ENCODE peak calls at places on chromosomes 3 and 15, in eight cellular contexts. P is GM12878; B is DMS153; Q is GM13976; T is stimulated activated CD4-positive, alpha-beta T cell treated with anti-CD3 and anti-CD28 coated beads, TNF-alpha, amount 100 ng/mL, for 1 hour; G is GM12891; K is neuronal stem cell; E is activated T-helper 1 cell treated with anti-CD3 and anti-CD28 coated beads, Interleukin-2, amount 50 U/mL, for 16 hours. H is an unnamed sample.

GRCh38 chr3:15634671-15635661 is 33.4 kb downstream of the BTD start:
- DNase-seq in Q (no peak), T (no peak), K (no peak), B (no peak), G (no peak), P (no peak), E (no peak), H (no peak)

GRCh38 chr3:167241048-167241845 is 138.8 kb downstream of the ZBBX start:
- DNase-seq in B (no peak), Q (no peak), G (no peak), T (no peak), P (no peak), E (no peak), K (no peak), H (no peak)

GRCh38 chr15:35379972-35380371 is 166.0 kb downstream of the DPH6 start:
- DNase-seq in E (no peak), Q (no peak), G (no peak), B (no peak), K (no peak), T (no peak), P (no peak), H (no peak)

GRCh38 chr3:12195231-12195630 is 36.5 kb upstream of the TIMP4 start:
- DNase-seq in P (no peak), K (no peak), E (no peak), Q (no peak), T (no peak), G (no peak), B (no peak), H (no peak)

GRCh38 chr3:141644931-141645330 is 93.2 kb upstream of the RNF7 start:
- DNase-seq in B (no peak), P (no peak), E (peak), K (peak), T (peak), G (no peak), Q (peak), H (no peak)

GRCh38 chr3:153158961-153159735 is 2.9 kb upstream of the RAP2B start:
- DNase-seq in K (no peak), Q (no peak), E (no peak), T (no peak), P (no peak), B (no peak), G (no peak), H (no peak)

GRCh38 chr3:5195605-5196004 is 8.1 kb downstream of the EDEM1 start:
- DNase-seq in K (no peak), G (no peak), B (no peak), T (no peak), P (no peak), Q (no peak), E (no peak), H (no peak)

GRCh38 chr3:107206141-107206540 is 171.1 kb upstream of the CCDC54 start:
- DNase-seq in P (no peak), Q (peak), K (peak), E (no peak), T (no peak), G (peak), B (no peak), H (peak)

GRCh38 chr3:164791263-164791662 is 287.0 kb downstream of the SI start:
- DNase-seq in G (no peak), K (no peak), Q (no peak), P (no peak), E (no peak), T (no peak), B (peak), H (no peak)

GRCh38 chr3:55481067-55481917 is 5.8 kb downstream of the WNT5A start:
- DNase-seq in G (no peak), P (no peak), E (no peak), Q (no peak), K (peak), T (no peak), B (no peak), H (no peak)

GRCh38 chr3:157271283-157271882 is 111.4 kb upstream of the CCNL1 start:
- DNase-seq in B (no peak), G (no peak), K (no peak), Q (no peak), T (no peak), P (no peak), E (no peak), H (no peak)

GRCh38 chr15:88834211-88834812 is 31.1 kb downstream of the ACAN start:
- DNase-seq in E (peak), B (no peak), T (no peak), G (no peak), K (peak), Q (peak), P (no peak), H (no peak)

GRCh38 chr15:85582719-85583089 is 202.3 kb downstream of the AKAP13 start:
- DNase-seq in P (peak), Q (peak), K (no peak), G (no peak), B (no peak), T (peak), E (peak), H (no peak)

GRCh38 chr15:35674873-35675781 is 129.2 kb upstream of the DPH6 start:
- DNase-seq in G (no peak), T (no peak), Q (no peak), K (no peak), E (no peak), B (peak), P (peak), H (no peak)

GRCh38 chr3:104943931-104944330 is 422.8 kb upstream of the ALCAM start:
- DNase-seq in K (no peak), E (no peak), G (no peak), Q (no peak), B (no peak), T (no peak), P (no peak), H (no peak)

GRCh38 chr3:39639344-39640236 is 169.8 kb upstream of the MYRIP start:
- DNase-seq in G (no peak), B (no peak), K (peak), P (no peak), Q (no peak), E (no peak), T (no peak), H (no peak)

GRCh38 chr3:188926741-188927650 is 244.8 kb upstream of the TPRG1 start:
- DNase-seq in E (no peak), P (no peak), Q (no peak), K (no peak), B (no peak), T (no peak), G (no peak), H (no peak)

GRCh38 chr3:177426151-177426904 is 229.0 kb upstream of the TBL1XR1 start:
- DNase-seq in G (no peak), Q (no peak), P (no peak), T (no peak), B (no peak), E (no peak), K (no peak), H (no peak)

GRCh38 chr15:37095197-37095992 is 5.0 kb downstream of the MEIS2 start:
- DNase-seq in B (no peak), G (no peak), P (no peak), T (no peak), K (peak), Q (peak), E (no peak), H (no peak)

GRCh38 chr3:179716811-179717210 is 64.0 kb downstream of the USP13 start:
- DNase-seq in K (no peak), B (no peak), T (no peak), G (no peak), Q (no peak), E (no peak), P (no peak), H (no peak)

GRCh38 chr15:60003243-60004018 is 680 bp upstream of the FOXB1 start:
- DNase-seq in B (no peak), E (no peak), K (no peak), P (no peak), Q (peak), T (no peak), G (no peak), H (no peak)

GRCh38 chr3:124519844-124520243 is 210.4 kb upstream of the UMPS start:
- DNase-seq in K (no peak), T (no peak), E (no peak), B (no peak), G (no peak), Q (no peak), P (no peak), H (no peak)

GRCh38 chr3:197181751-197182150 is 116.7 kb downstream of the DLG1 start:
- DNase-seq in P (no peak), E (no peak), B (no peak), G (no peak), K (no peak), Q (no peak), T (no peak), H (no peak)

GRCh38 chr15:48965972-48966371 is 2.3 kb upstream of the SHC4 start:
- DNase-seq in T (no peak), G (no peak), B (no peak), K (no peak), Q (peak), E (no peak), P (peak), H (no peak)

GRCh38 chr3:46742992-46743391 is 25.3 kb upstream of the PRSS50 start:
- DNase-seq in B (no peak), E (no peak), T (no peak), K (no peak), G (no peak), Q (no peak), P (no peak), H (no peak)

GRCh38 chr3:188631291-188632010 is 477.5 kb downstream of the LPP start:
- DNase-seq in B (no peak), Q (no peak), E (no peak), G (no peak), P (no peak), T (no peak), K (no peak), H (no peak)

GRCh38 chr3:89332311-89333159 is 225.1 kb downstream of the EPHA3 start:
- DNase-seq in Q (no peak), B (no peak), K (no peak), T (no peak), P (no peak), E (no peak), G (no peak), H (no peak)

H was measured in GM12864.